ENCODE peak calls at places on chromosomes 1 and 21, in six cellular contexts. Z is RPMI7951, E is CMK, J is COLO829, C is NCI-H748 treated with DMSO at 0.1 percent for 48 hours, R is amniotic stem cell. N is an unnamed sample.

GRCh38 chr1:208432346-208432745 is 188.2 kb upstream of the PLXNA2 start:
- DNase-seq in Z (no peak), C (no peak), J (no peak), R (no peak), E (no peak), N (no peak)

GRCh38 chr1:171814692-171815091 is 26.6 kb upstream of the DNM3 start:
- DNase-seq in E (no peak), J (no peak), Z (peak; percentile 86), R (no peak), C (no peak), N (no peak)

GRCh38 chr1:193131266-193131860 is 9.5 kb downstream of the CDC73 start:
- DNase-seq in R (no peak), Z (no peak), J (no peak), E (no peak), C (no peak), N (no peak)

GRCh38 chr1:107669996-107670395 is 295.0 kb downstream of the VAV3 start:
- DNase-seq in R (no peak), Z (peak; percentile 31), J (no peak), E (no peak), C (no peak), N (no peak)

GRCh38 chr1:211543003-211543402 is 36.0 kb downstream of the SLC30A1 start:
- DNase-seq in E (no peak), J (no peak), C (no peak), R (no peak), Z (no peak), N (no peak)

GRCh38 chr1:245921417-245921816 is 585.7 kb downstream of the SMYD3 start:
- DNase-seq in Z (no peak), C (no peak), J (no peak), R (no peak), E (no peak), N (no peak)

GRCh38 chr1:228001738-228002535 is 4.9 kb upstream of the WNT3A start:
- DNase-seq in J (no peak), Z (no peak), R (no peak), E (no peak), C (no peak), N (no peak)

GRCh38 chr1:78839704-78840277 is 166.7 kb downstream of the ADGRL4 start:
- DNase-seq in R (peak; percentile 7), C (peak; percentile 44), E (no peak), Z (peak; percentile 47), J (peak; percentile 40), N (no peak)

GRCh38 chr1:228170666-228171065 is 5.1 kb downstream of the IBA57 start:
- DNase-seq in C (no peak), E (no peak), R (no peak), Z (no peak), J (no peak), N (no peak)

GRCh38 chr1:230917284-230918135 is 49.2 kb upstream of the C1orf198 start:
- DNase-seq in E (peak; percentile 41), C (peak; percentile 6), Z (peak; percentile 70), J (peak; percentile 73), R (peak; percentile 30), N (peak; percentile 79)

GRCh38 chr1:41888756-41889155 is 30.0 kb downstream of the HIVEP3 start:
- DNase-seq in C (no peak), Z (no peak), J (no peak), R (no peak), E (no peak), N (peak; percentile 34)

GRCh38 chr1:201769966-201770365 is 59.0 kb upstream of the IPO9 start:
- DNase-seq in E (no peak), R (no peak), C (no peak), J (peak; percentile 97), Z (peak; percentile 79), N (no peak)

GRCh38 chr1:8133657-8134430 is 107.7 kb upstream of the ERRFI1 start:
- DNase-seq in R (peak; percentile 16), Z (peak; percentile 93), E (no peak), C (no peak), J (no peak), N (no peak)

GRCh38 chr1:193308438-193308837 is 122.0 kb upstream of the B3GALT2 start:
- DNase-seq in E (no peak), J (peak; percentile 48), Z (no peak), R (no peak), C (peak; percentile 18), N (no peak)

GRCh38 chr1:220877348-220878095 is 1.7 kb upstream of the HLX start:
- DNase-seq in E (no peak), C (no peak), J (no peak), Z (no peak), R (no peak), N (no peak)

GRCh38 chr1:39317910-39318633 is 113.6 kb downstream of the MACF1 start:
- DNase-seq in E (peak; percentile 34), C (no peak), R (no peak), Z (no peak), J (no peak), N (no peak)

GRCh38 chr1:88922214-88922613 is 30.8 kb upstream of the GTF2B start:
- DNase-seq in J (no peak), R (no peak), C (no peak), Z (no peak), E (no peak), N (no peak)

GRCh38 chr1:86992790-86993189 is 78.4 kb downstream of the HS2ST1 start:
- DNase-seq in Z (no peak), C (no peak), J (no peak), R (no peak), E (no peak), N (no peak)

GRCh38 chr1:17438977-17439249 is 564 bp downstream of the RCC2 start:
- DNase-seq in C (no peak), J (no peak), R (no peak), E (no peak), Z (no peak), N (peak; percentile 62)

GRCh38 chr1:58898739-58899580 is 115.1 kb upstream of the JUN start:
- DNase-seq in R (no peak), Z (peak; percentile 31), E (peak; percentile 97), J (peak; percentile 54), C (no peak), N (no peak)

GRCh38 chr1:157955860-157956259 is 37.6 kb upstream of the KIRREL1 start:
- DNase-seq in R (no peak), Z (no peak), C (no peak), E (no peak), J (no peak), N (no peak)

GRCh38 chr1:223323491-223324484 is 40.2 kb downstream of the SUSD4 start:
- DNase-seq in C (no peak), Z (no peak), E (no peak), J (no peak), R (no peak), N (no peak)

GRCh38 chr1:21891621-21892479 is 45.3 kb downstream of the HSPG2 start:
- DNase-seq in E (no peak), Z (no peak), R (no peak), C (no peak), J (no peak), N (no peak)

GRCh38 chr1:53328009-53328489 is at the start of gene LRP8:
- DNase-seq in E (peak; percentile 51), C (peak; percentile 67), R (peak; percentile 73), Z (peak; percentile 73), J (peak; percentile 51), N (peak; percentile 86)

GRCh38 chr21:33940846-33941245 is 25.2 kb upstream of the ATP5PO start:
- DNase-seq in R (no peak), C (no peak), E (no peak), J (no peak), Z (no peak), N (no peak)

GRCh38 chr1:175499595-175500367 is 243.6 kb downstream of the TNR start:
- DNase-seq in C (no peak), Z (no peak), E (no peak), R (no peak), J (no peak), N (no peak)

GRCh38 chr1:1000357-1001056 is 610 bp upstream of the HES4 start:
- DNase-seq in R (peak; percentile 56), E (no peak), C (no peak), J (peak; percentile 86), Z (peak; percentile 60), N (peak; percentile 91)

GRCh38 chr1:234669499-234669898 is 59.5 kb upstream of the IRF2BP2 start:
- DNase-seq in E (no peak), J (no peak), Z (no peak), R (no peak), C (no peak), N (no peak)

GRCh38 chr1:62327360-62328051 is 8.3 kb upstream of the KANK4 start:
- DNase-seq in Z (no peak), R (no peak), E (no peak), C (no peak), J (no peak), N (no peak)

GRCh38 chr1:248471154-248471553 is 2.0 kb upstream of the OR2T3 start:
- DNase-seq in Z (no peak), J (no peak), R (no peak), E (no peak), C (no peak), N (no peak)

N was measured in ecto neural progenitor cell.